ENCODE peak calls at places on chromosome 13, in six cellular contexts. A, G, Q, L, V and J are unnamed samples.
A peak's percentile ranks its signal among the peaks of the same experiment; 100 is the strongest.

GRCh38 chr13:38417727-38418126 is 68.1 kb downstream of the UFM1 start:
- DNase-seq in A (peak; percentile 61), G (no peak), Q (no peak), L (no peak), V (no peak), J (no peak)

GRCh38 chr13:73715114-73715909 is 418.9 kb downstream of the KLF12 start:
- DNase-seq in A (no peak), G (no peak), Q (no peak), L (no peak), V (no peak), J (peak; percentile 39)

GRCh38 chr13:113077953-113078894 is 27.4 kb upstream of the F7 start:
- DNase-seq in A (no peak), G (no peak), Q (no peak), L (no peak), V (no peak), J (no peak)

GRCh38 chr13:113140677-113141590 is 17.5 kb upstream of the PROZ start:
- DNase-seq in A (peak; percentile 40), G (no peak), Q (no peak), L (no peak), V (peak; percentile 58), J (no peak)

GRCh38 chr13:29270536-29271045 is 324.9 kb downstream of the SLC7A1 start:
- DNase-seq in A (no peak), G (no peak), Q (no peak), L (no peak), V (no peak), J (no peak)

GRCh38 chr13:106796280-106797047 is 228.5 kb upstream of the ARGLU1 start:
- DNase-seq in A (peak; percentile 91), G (no peak), Q (peak; percentile 67), L (no peak), V (no peak), J (no peak)

GRCh38 chr13:73913043-73913740 is 221.0 kb downstream of the KLF12 start:
- DNase-seq in A (peak; percentile 47), G (no peak), Q (no peak), L (no peak), V (no peak), J (no peak)

GRCh38 chr13:91725646-91726045 is 327.2 kb downstream of the GPC5 start:
- DNase-seq in A (no peak), G (no peak), Q (no peak), L (no peak), V (no peak), J (no peak)

GRCh38 chr13:114090476-114090875 is 41.9 kb downstream of the RASA3 start:
- DNase-seq in A (peak; percentile 19), G (peak; percentile 13), Q (peak; percentile 6), L (no peak), V (peak; percentile 52), J (no peak)

GRCh38 chr13:72145383-72145782 is 278.4 kb upstream of the DACH1 start:
- DNase-seq in A (no peak), G (no peak), Q (no peak), L (no peak), V (no peak), J (no peak)

GRCh38 chr13:44347905-44348304 is 25.7 kb upstream of the SERP2 start:
- DNase-seq in A (no peak), G (no peak), Q (no peak), L (no peak), V (no peak), J (no peak)

GRCh38 chr13:48526269-48526668 is 6.6 kb downstream of the RCBTB2 start:
- DNase-seq in A (no peak), G (no peak), Q (no peak), L (no peak), V (no peak), J (peak; percentile 51)

GRCh38 chr13:45434556-45435371 is 16.6 kb upstream of the SLC25A30 start:
- DNase-seq in A (no peak), G (no peak), Q (no peak), L (no peak), V (no peak), J (no peak)

GRCh38 chr13:113002206-113002821 is 33.3 kb downstream of the MCF2L start:
- DNase-seq in A (peak; percentile 90), G (no peak), Q (peak; percentile 79), L (no peak), V (no peak), J (no peak)

GRCh38 chr13:99731747-99732146 is 230.5 kb downstream of the TM9SF2 start:
- DNase-seq in A (peak; percentile 84), G (no peak), Q (no peak), L (no peak), V (no peak), J (no peak)

GRCh38 chr13:113491418-113491883 is 940 bp upstream of the DCUN1D2 start:
- DNase-seq in A (peak; percentile 77), G (no peak), Q (peak; percentile 34), L (no peak), V (no peak), J (no peak)

GRCh38 chr13:46041335-46041934 is 11.1 kb downstream of the ZC3H13 start:
- DNase-seq in A (no peak), G (no peak), Q (no peak), L (no peak), V (no peak), J (no peak)

GRCh38 chr13:26500618-26501320 is 56.7 kb upstream of the WASF3 start:
- DNase-seq in A (no peak), G (no peak), Q (no peak), L (no peak), V (no peak), J (no peak)

GRCh38 chr13:26498524-26499208 is 58.8 kb upstream of the WASF3 start:
- DNase-seq in A (no peak), G (no peak), Q (no peak), L (no peak), V (no peak), J (no peak)

GRCh38 chr13:26497991-26498423 is 59.5 kb upstream of the WASF3 start:
- DNase-seq in A (no peak), G (no peak), Q (no peak), L (no peak), V (no peak), J (no peak)

GRCh38 chr13:26495749-26496148 is 61.7 kb upstream of the WASF3 start:
- DNase-seq in A (no peak), G (no peak), Q (no peak), L (no peak), V (no peak), J (no peak)

DNA sequence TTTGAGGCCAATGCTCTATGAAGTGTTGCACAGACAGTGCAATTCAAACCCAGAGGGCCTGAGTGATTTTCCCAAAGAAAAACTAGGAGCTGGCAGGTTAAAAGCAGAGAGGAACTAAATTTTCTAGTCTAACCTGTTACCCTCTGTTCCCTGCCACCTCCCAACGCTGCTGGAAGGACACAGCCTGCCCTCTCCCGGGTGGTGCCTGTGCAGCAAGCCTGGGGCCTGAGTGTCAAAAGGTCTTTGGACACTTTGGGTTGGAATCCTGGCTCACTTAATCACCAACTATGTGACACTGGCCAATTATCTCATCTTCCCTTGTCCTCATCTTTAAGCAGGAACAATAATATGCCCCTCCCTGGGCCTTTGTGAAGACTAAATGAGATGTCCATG is 58.3 kb upstream of the WASF3 start:
- DNase-seq in A (no peak), G (no peak), Q (no peak), L (no peak), V (no peak), J (no peak)
- TF ChIP-seq CTCF in A (no peak), G (no peak), Q (no peak), L (peak; percentile 21), V (no peak), J (no peak)

DNA sequence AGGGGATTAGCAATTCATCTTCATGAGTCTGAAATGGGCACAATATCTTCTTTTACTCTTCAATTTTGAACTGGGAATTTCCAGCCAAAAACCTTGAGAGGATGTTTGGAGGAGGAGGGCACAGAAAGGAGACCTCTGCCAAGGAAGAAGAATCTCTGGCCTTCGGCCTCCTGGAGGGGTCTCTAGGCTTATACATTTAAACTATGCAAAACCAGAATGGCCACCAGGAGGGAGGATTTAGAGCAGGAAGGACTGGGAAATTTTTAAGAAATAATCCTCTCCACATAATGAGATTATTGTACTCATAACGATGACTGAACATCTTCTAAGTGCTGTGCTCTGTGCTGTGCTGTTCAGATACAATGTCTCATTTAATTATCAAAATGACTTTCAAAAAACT is 325.9 kb downstream of the NDFIP2 start:
- DNase-seq in A (no peak), G (no peak), Q (no peak), L (no peak), V (no peak), J (no peak)
- TF ChIP-seq CTCF in A (peak; percentile 38), G (no peak), Q (no peak), L (no peak), V (no peak), J (no peak)

GRCh38 chr13:24540236-24541126 is 27.9 kb upstream of the PARP4 start:
- DNase-seq in A (peak; percentile 91), G (no peak), Q (peak; percentile 78), L (no peak), V (no peak), J (no peak)
- TF ChIP-seq CTCF in A (peak; percentile 81), G (no peak), Q (peak; percentile 60), L (peak; percentile 56), V (no peak), J (no peak)

GRCh38 chr13:49549289-49549688 is 36.1 kb downstream of the RCBTB1 start:
- DNase-seq in A (peak; percentile 60), G (no peak), Q (peak; percentile 40), L (no peak), V (no peak), J (no peak)
- TF ChIP-seq CTCF in A (peak; percentile 61), G (no peak), Q (no peak), L (peak; percentile 34), V (no peak), J (no peak)

GRCh38 chr13:70347947-70348620 is 239.8 kb upstream of the KLHL1 start:
- DNase-seq in A (no peak), G (no peak), Q (no peak), L (no peak), V (no peak), J (no peak)

GRCh38 chr13:70357031-70357430 is 248.8 kb upstream of the KLHL1 start:
- DNase-seq in A (no peak), G (no peak), Q (no peak), L (no peak), V (no peak), J (no peak)

GRCh38 chr13:70353096-70353495 is 244.8 kb upstream of the KLHL1 start:
- DNase-seq in A (peak; percentile 56), G (no peak), Q (no peak), L (no peak), V (no peak), J (no peak)
- TF ChIP-seq CTCF in A (peak; percentile 71), G (no peak), Q (no peak), L (no peak), V (no peak), J (no peak)